ENCODE peak calls at places on chromosome 1, in six cellular contexts. L is astrocyte of the spinal cord, G is hepatocyte, A is GM10248, Y is upper lobe of right lung, H is transverse colon. D is an unnamed sample.

GRCh38 chr1:76577818-76578185 is 289.5 kb upstream of the ST6GALNAC5 start:
- DNase-seq in L (no peak), A (no peak), Y (no peak), G (no peak), H (no peak), D (no peak)

GRCh38 chr1:202016717-202017384 is 6.5 kb downstream of the ELF3 start:
- DNase-seq in G (no peak), Y (no peak), L (no peak), A (no peak), H (peak), D (no peak)

GRCh38 chr1:16266411-16267118 is 29.6 kb upstream of the CPLANE2 start:
- DNase-seq in L (no peak), G (no peak), A (no peak), H (no peak), Y (no peak), D (no peak)

GRCh38 chr1:51569284-51570062 is 47.4 kb upstream of the OSBPL9 start:
- DNase-seq in G (peak), L (peak), Y (no peak), A (no peak), H (peak), D (no peak)

GRCh38 chr1:206725053-206725963 is 40.6 kb downstream of the MAPKAPK2 start:
- DNase-seq in H (peak), G (peak), A (peak), Y (peak), L (peak), D (no peak)

GRCh38 chr1:39852214-39852791 is 31.0 kb downstream of the TRIT1 start:
- DNase-seq in H (no peak), G (peak), L (no peak), Y (no peak), A (no peak), D (no peak)

GRCh38 chr1:24707659-24708058 is 37.6 kb upstream of the CLIC4 start:
- DNase-seq in A (no peak), G (no peak), L (no peak), H (no peak), Y (no peak), D (no peak)

GRCh38 chr1:10674700-10675598 is 121.5 kb downstream of the CASZ1 start:
- DNase-seq in H (peak), A (no peak), Y (no peak), L (no peak), G (no peak), D (no peak)

DNA sequence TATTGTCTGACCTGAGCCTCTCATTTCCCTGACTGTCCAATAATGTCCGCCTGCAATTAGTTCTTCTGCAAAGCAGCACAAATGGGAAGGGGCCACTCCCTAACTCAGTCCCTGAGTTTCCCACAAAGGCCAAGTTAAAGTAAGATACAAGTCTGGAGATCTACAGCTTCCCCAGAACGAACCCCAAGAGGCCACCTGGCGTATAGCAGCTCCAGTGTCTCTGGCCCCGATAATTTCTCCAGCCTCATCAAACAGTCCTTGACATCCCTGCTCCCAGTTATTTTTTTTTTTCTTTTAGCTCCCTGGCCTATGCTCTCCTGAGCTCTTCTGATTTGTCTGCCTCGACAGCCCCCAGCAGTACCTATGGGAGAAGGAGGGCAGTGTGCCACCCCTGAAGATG is 8.1 kb upstream of the ACKR1 start:
- DNase-seq in Y (no peak), L (no peak), G (no peak), H (no peak), A (no peak), D (no peak)
- TF ChIP-seq CTCF in Y (peak), L (peak), G (no peak), H (no peak), A (no peak), D (peak)

DNA sequence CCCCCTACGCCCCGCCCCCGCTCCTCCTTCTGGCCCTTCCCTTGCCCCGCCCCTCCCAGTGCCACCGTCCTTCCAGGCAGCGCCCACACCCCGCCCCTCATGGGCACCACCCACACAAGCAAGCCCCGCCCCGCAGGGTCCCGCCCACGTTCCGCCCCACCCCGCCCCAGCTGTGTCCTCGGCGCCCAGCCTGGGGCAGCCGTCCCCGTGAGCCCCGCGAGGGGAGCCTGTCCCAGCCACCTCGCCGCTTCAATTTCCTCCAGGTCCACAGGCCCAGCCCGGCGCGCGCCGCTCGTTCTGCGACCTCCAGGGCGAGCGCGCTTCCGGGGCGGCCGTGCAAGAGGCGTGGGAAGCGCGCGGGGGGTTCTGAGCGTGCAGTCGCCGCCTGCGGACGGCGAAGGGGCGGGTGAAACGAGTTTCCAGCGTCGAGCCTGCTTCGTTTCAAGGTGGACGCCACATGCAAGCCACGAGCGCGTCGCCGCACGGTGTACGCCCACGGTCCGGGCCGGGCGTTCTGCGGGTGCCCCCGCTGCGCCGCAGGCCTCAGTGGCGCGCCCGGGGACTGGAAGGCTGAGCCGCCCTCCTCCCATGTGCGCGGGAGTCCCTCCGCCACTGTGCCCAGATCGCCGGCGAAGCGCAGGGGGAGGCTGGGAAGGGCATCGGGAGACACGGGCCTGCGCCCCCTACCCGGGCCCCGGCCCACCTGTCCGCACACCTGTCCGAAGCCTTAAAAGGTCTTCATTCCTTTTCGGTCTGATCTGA is 10.8 kb upstream of the FAAP20 start:
- DNase-seq in L (peak), Y (peak), H (peak), G (peak), A (no peak), D (peak)
- TF ChIP-seq CTCF in L (no peak), Y (no peak), H (no peak), G (no peak), A (peak), D (no peak)

DNA sequence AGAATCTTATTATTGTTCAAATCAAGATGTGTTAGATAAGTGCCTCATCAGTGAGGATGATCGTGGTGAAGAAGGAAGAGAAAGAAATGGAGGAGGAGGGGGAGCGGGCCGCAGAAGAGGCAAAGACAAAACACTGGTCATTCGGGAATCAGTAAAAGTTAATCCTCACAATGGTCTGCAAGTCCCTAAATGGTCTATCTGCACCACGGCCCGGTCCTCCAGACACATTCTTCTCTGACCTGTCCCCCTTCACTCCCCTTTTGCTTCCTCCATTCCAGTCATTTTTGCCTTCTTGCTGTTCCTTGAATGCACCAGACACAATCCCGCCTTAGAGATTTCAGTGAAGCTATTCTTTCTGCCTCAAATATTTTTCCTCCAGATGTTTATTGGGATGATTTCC is 240.1 kb upstream of the ADGRL2 start:
- DNase-seq in A (no peak), Y (no peak), L (no peak), G (no peak), H (no peak), D (no peak)
- TF ChIP-seq CTCF in A (no peak), Y (no peak), L (no peak), G (no peak), H (no peak), D (no peak)

DNA sequence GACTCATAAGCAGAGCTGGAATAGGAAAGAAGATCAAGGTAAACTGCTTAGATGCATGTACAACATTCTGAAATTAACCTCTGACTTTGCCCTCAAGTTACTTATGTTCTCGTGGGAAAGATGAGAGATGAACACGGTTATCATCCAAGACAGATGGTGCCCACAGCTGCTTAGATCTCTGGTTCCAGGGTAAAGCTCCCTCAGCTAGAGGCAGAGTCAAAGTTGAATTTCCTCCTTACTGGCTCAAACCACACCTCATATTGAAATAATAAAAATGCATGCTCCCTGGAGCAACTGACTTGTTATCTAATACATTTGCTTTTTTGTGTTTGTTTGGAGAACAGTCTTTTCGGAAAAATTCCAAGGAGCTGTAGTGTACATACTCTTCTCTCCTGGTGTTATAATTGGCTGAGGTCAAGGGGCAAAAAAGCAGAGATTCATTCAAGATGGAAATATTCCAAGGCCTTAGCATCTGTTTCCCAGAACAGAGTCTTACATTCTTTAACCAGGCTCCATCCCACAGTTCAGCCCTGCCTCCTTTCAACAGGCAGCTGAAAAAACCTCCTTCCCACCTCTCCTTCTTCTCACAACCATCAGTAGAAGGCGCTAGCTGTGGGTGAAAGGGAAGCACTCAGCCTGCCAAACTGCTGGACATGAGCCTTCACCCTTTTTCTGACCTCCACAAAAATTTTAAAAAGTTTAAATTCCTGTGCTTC is 43.6 kb upstream of the FMO2 start:
- DNase-seq in Y (no peak), H (peak), G (peak), A (no peak), L (peak), D (no peak)
- TF ChIP-seq CTCF in Y (peak), H (no peak), G (peak), A (no peak), L (peak), D (peak)

GRCh38 chr1:173137116-173137515 is 70.0 kb downstream of the TNFSF4 start:
- DNase-seq in A (no peak), H (no peak), G (no peak), L (peak), Y (no peak), D (no peak)

GRCh38 chr1:173140733-173141132 is 66.4 kb downstream of the TNFSF4 start:
- DNase-seq in A (no peak), G (no peak), H (no peak), L (no peak), Y (no peak), D (no peak)

GRCh38 chr1:173134800-173135199 is 72.3 kb downstream of the TNFSF4 start:
- DNase-seq in L (no peak), A (no peak), Y (no peak), G (peak), H (no peak), D (no peak)

GRCh38 chr1:173134029-173134428 is 73.1 kb downstream of the TNFSF4 start:
- DNase-seq in G (peak), H (no peak), Y (no peak), L (peak), A (no peak), D (no peak)

GRCh38 chr1:173139706-173140105 is 67.4 kb downstream of the TNFSF4 start:
- DNase-seq in Y (no peak), G (no peak), H (no peak), L (no peak), A (no peak), D (no peak)
- TF ChIP-seq CTCF in Y (no peak), G (no peak), H (no peak), L (no peak), A (no peak), D (no peak)